ENCODE peak calls at places on chromosomes 6 and 20, in seven cellular contexts. H is anterior cingulate cortex; U is WTC11; N is hypothalamus; O is activated CD8-positive, alpha-beta memory T cell treated with anti-CD3 and anti-CD28 coated beads, Interleukin-2, amount 10 ng/mL, durations not matched to agents 7 days and 5 days; S is neural crest cell; V is non-pigmented ciliary epithelial cell. T is an unnamed sample.

GRCh38 chr6:158737710-158738615 is 81.2 kb downstream of the EZR start:
- DNase-seq in H (no peak), U (no peak), N (no peak), O (no peak), S (no peak), V (no peak), T (peak)

GRCh38 chr6:37822851-37823682 is 3.5 kb downstream of the ZFAND3 start:
- DNase-seq in H (no peak), U (no peak), N (no peak), O (no peak), S (no peak), V (no peak), T (no peak)

GRCh38 chr6:74073896-74074295 is 377.9 kb downstream of the CD109 start:
- DNase-seq in H (no peak), U (no peak), N (no peak), O (no peak), S (no peak), V (no peak), T (peak)

GRCh38 chr6:149614352-149614751 is 34.2 kb downstream of the KATNA1 start:
- DNase-seq in H (no peak), U (no peak), N (no peak), O (no peak), S (no peak), V (peak), T (no peak)

GRCh38 chr6:150269857-150270223 is 99.0 kb upstream of the IYD start:
- DNase-seq in H (no peak), U (no peak), N (no peak), O (no peak), S (no peak), V (no peak), T (no peak)

GRCh38 chr20:63216041-63216848 is at the start of gene YTHDF1:
- DNase-seq in H (peak), U (peak), N (peak), O (peak), S (peak), V (peak), T (peak)

GRCh38 chr6:169073311-169073710 is 180.3 kb downstream of the THBS2 start:
- DNase-seq in H (no peak), U (no peak), N (no peak), O (no peak), S (no peak), V (peak), T (peak)

GRCh38 chr6:141443668-141444067 is 689.1 kb upstream of the GJE1 start:
- DNase-seq in H (no peak), U (no peak), N (no peak), O (no peak), S (no peak), V (no peak), T (no peak)

GRCh38 chr6:116556065-116556464 is 2.5 kb downstream of the CALHM4 start:
- DNase-seq in H (no peak), U (no peak), N (no peak), O (no peak), S (no peak), V (peak), T (peak)

GRCh38 chr20:16299892-16300291 is 273.4 kb downstream of the KIF16B start:
- DNase-seq in H (no peak), U (no peak), N (no peak), O (no peak), S (no peak), V (no peak), T (no peak)

GRCh38 chr20:35306931-35307517 is 14.8 kb upstream of the FAM83C start:
- DNase-seq in H (no peak), U (peak), N (no peak), O (peak), S (peak), V (no peak), T (peak)

GRCh38 chr20:1376453-1377270 is 16.2 kb downstream of the FKBP1A start:
- DNase-seq in H (no peak), U (no peak), N (no peak), O (no peak), S (no peak), V (no peak), T (no peak)

GRCh38 chr6:170497845-170498281 is 55.2 kb downstream of the PSMB1 start:
- DNase-seq in H (no peak), U (peak), N (no peak), O (no peak), S (peak), V (no peak), T (no peak)

GRCh38 chr20:38214871-38215788 is 45.4 kb downstream of the KIAA1755 start:
- DNase-seq in H (no peak), U (no peak), N (no peak), O (no peak), S (no peak), V (no peak), T (no peak)

GRCh38 chr6:46848684-46849360 is 55.6 kb downstream of the MEP1A start:
- DNase-seq in H (peak), U (peak), N (peak), O (peak), S (peak), V (peak), T (peak)

GRCh38 chr6:111975501-111975900 is 78.4 kb upstream of the CCN6 start:
- DNase-seq in H (no peak), U (no peak), N (no peak), O (no peak), S (no peak), V (no peak), T (no peak)

GRCh38 chr6:80607814-80608391 is 501.4 kb downstream of the BCKDHB start:
- DNase-seq in H (no peak), U (no peak), N (no peak), O (no peak), S (no peak), V (peak), T (peak)

GRCh38 chr6:6856538-6857523 is 250.9 kb upstream of the RREB1 start:
- DNase-seq in H (no peak), U (peak), N (no peak), O (peak), S (no peak), V (no peak), T (peak)

GRCh38 chr6:139595183-139595582 is 220.7 kb upstream of the CITED2 start:
- DNase-seq in H (no peak), U (no peak), N (no peak), O (no peak), S (no peak), V (no peak), T (no peak)

GRCh38 chr6:136751478-136751956 is 40.8 kb downstream of the MAP3K5 start:
- DNase-seq in H (no peak), U (no peak), N (no peak), O (peak), S (no peak), V (no peak), T (peak)

GRCh38 chr6:169619650-169620049 is 82.2 kb downstream of the WDR27 start:
- DNase-seq in H (no peak), U (no peak), N (no peak), O (no peak), S (no peak), V (no peak), T (no peak)

GRCh38 chr6:67210450-67210849 is 1424.6 kb upstream of the ADGRB3 start:
- DNase-seq in H (no peak), U (no peak), N (no peak), O (no peak), S (no peak), V (peak), T (no peak)

GRCh38 chr20:62617711-62618483 is 24.4 kb upstream of the SLCO4A1 start:
- DNase-seq in H (no peak), U (no peak), N (no peak), O (peak), S (no peak), V (no peak), T (no peak)

GRCh38 chr6:158630944-158631616 is 13.5 kb downstream of the DYNLT1 start:
- DNase-seq in H (no peak), U (no peak), N (no peak), O (peak), S (no peak), V (no peak), T (peak)

GRCh38 chr6:4864534-4864933 is 88.3 kb downstream of the CDYL start:
- DNase-seq in H (no peak), U (no peak), N (no peak), O (no peak), S (no peak), V (no peak), T (no peak)

GRCh38 chr6:155142163-155142901 is 121.5 kb upstream of the CLDN20 start:
- DNase-seq in H (no peak), U (no peak), N (no peak), O (no peak), S (no peak), V (no peak), T (no peak)

GRCh38 chr6:90955246-90955645 is 368.4 kb upstream of the MAP3K7 start:
- DNase-seq in H (no peak), U (no peak), N (no peak), O (no peak), S (no peak), V (no peak), T (no peak)

GRCh38 chr6:1082040-1082935 is 229.6 kb upstream of the FOXQ1 start:
- DNase-seq in H (no peak), U (no peak), N (no peak), O (no peak), S (no peak), V (peak), T (peak)

GRCh38 chr6:36957773-36958271 is 3.3 kb downstream of the PI16 start:
- DNase-seq in H (no peak), U (peak), N (no peak), O (no peak), S (no peak), V (no peak), T (no peak)

GRCh38 chr6:158607411-158608170 is 37.0 kb downstream of the DYNLT1 start:
- DNase-seq in H (no peak), U (no peak), N (no peak), O (no peak), S (no peak), V (no peak), T (no peak)

GRCh38 chr6:89260310-89260709 is 43.2 kb upstream of the GABRR1 start:
- DNase-seq in H (no peak), U (no peak), N (no peak), O (peak), S (no peak), V (no peak), T (no peak)

GRCh38 chr20:41306061-41306727 is 11.3 kb downstream of the ZHX3 start:
- DNase-seq in H (no peak), U (no peak), N (no peak), O (no peak), S (no peak), V (no peak), T (no peak)

GRCh38 chr6:82045965-82046756 is 201.4 kb downstream of the IBTK start:
- DNase-seq in H (no peak), U (no peak), N (no peak), O (no peak), S (no peak), V (peak), T (peak)

GRCh38 chr6:140160909-140161308 is 786.5 kb upstream of the CITED2 start:
- DNase-seq in H (no peak), U (no peak), N (no peak), O (no peak), S (no peak), V (no peak), T (no peak)

GRCh38 chr20:32625996-32626395 is 40.9 kb upstream of the NOL4L start:
- DNase-seq in H (no peak), U (no peak), N (no peak), O (no peak), S (no peak), V (no peak), T (no peak)

GRCh38 chr20:2610941-2611720 is 41.3 kb upstream of the NOP56 start:
- DNase-seq in H (no peak), U (no peak), N (no peak), O (no peak), S (no peak), V (no peak), T (no peak)

GRCh38 chr6:113879186-113880096 is 22.3 kb downstream of the MARCKS start:
- DNase-seq in H (no peak), U (peak), N (peak), O (no peak), S (peak), V (peak), T (peak)